ENCODE peak calls at places on chromosomes 12 and 14, in six cellular contexts. G is glutamatergic neuron, S is IMR-90, Q is fibroblast of mammary gland, C is left ventricle myocardium inferior, H is upper lobe of right lung. X is an unnamed sample.

GRCh38 chr12:87305481-87305880 is 723.7 kb downstream of the C12orf50 start:
- DNase-seq in G (no peak), S (peak; percentile 23), Q (no peak), C (no peak), H (no peak), X (no peak)

GRCh38 chr14:104298458-104298857 is 160.1 kb downstream of the KIF26A start:
- DNase-seq in G (no peak), S (no peak), Q (no peak), C (no peak), H (no peak), X (no peak)

GRCh38 chr12:18805516-18806248 is 67.8 kb downstream of the CAPZA3 start:
- DNase-seq in G (peak; percentile 31), S (no peak), Q (no peak), C (no peak), H (no peak), X (no peak)

GRCh38 chr12:41724216-41724615 is 420.5 kb downstream of the GXYLT1 start:
- DNase-seq in G (no peak), S (no peak), Q (no peak), C (no peak), H (no peak), X (no peak)

GRCh38 chr12:3515506-3515905 is 24.5 kb downstream of the PRMT8 start:
- DNase-seq in G (no peak), S (no peak), Q (no peak), C (no peak), H (no peak), X (no peak)

GRCh38 chr14:78700236-78700635 is 530.1 kb downstream of the NRXN3 start:
- DNase-seq in G (no peak), S (no peak), Q (no peak), C (no peak), H (no peak), X (no peak)

GRCh38 chr12:22668441-22668840 is 43.5 kb downstream of the ETNK1 start:
- DNase-seq in G (no peak), S (no peak), Q (no peak), C (no peak), H (no peak), X (no peak)

GRCh38 chr12:96883571-96883970 is 23.5 kb upstream of the NEDD1 start:
- DNase-seq in G (no peak), S (peak; percentile 61), Q (peak; percentile 11), C (no peak), H (no peak), X (no peak)

GRCh38 chr12:124694846-124695497 is 127.6 kb upstream of the NCOR2 start:
- DNase-seq in G (no peak), S (peak; percentile 91), Q (peak; percentile 89), C (peak; percentile 69), H (no peak), X (no peak)

GRCh38 chr14:38755036-38755435 is 348.0 kb downstream of the SEC23A start:
- DNase-seq in G (no peak), S (no peak), Q (no peak), C (no peak), H (no peak), X (no peak)

GRCh38 chr12:122064780-122065588 is 13.6 kb upstream of the MLXIP start:
- DNase-seq in G (peak; percentile 77), S (peak; percentile 86), Q (peak; percentile 94), C (peak; percentile 49), H (no peak), X (peak; percentile 26)

GRCh38 chr14:70893842-70894237 is 13.4 kb upstream of the PCNX1 start:
- DNase-seq in G (no peak), S (no peak), Q (no peak), C (no peak), H (no peak), X (no peak)

DNA sequence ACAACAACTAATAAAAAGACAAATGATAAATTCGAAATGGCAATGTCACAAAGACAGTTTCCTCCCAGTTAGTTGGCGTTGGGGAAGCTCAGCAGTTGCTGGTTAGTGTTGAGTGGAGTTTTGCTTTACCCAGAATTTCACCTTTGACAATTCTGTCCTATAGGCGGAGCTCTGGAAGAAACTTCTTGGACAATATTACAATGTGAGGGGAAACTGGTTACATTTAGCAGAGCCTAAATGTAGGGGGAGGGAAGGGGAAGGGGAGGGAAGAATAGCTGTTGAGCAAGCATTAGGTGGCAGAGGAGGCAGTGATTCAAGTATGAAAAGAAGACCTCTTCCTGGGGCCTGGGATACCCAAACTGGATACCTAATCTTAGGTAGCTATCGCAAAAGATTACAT is 51.4 kb downstream of the BDKRB1 start:
- DNase-seq in G (no peak), S (no peak), Q (no peak), C (no peak), H (no peak), X (no peak)
- TF ChIP-seq CTCF in G (no peak), S (no peak), Q (no peak), C (no peak), H (no peak), X (no peak)

DNA sequence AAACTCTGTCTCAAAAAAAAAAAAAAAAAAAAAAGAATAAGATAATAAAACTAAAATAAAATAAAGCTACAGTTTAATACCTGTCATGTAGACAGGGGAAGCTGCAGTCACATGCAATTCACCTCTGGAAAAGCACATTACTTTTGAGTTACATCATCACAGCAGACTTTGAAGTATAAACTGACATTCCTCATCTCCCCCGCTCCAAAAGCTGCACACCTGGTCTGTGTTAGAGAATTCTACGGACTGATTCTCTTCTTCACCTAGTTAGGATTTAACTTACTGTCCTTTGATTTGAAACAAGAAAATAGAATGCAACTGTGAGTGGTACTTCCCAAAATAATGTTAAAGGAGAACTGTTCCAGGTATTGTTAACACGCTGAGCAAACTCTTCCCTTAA is 25.1 kb downstream of the SPPL3 start:
- DNase-seq in G (no peak), S (no peak), Q (no peak), C (no peak), H (no peak), X (no peak)
- TF ChIP-seq CTCF in G (no peak), S (no peak), Q (no peak), C (no peak), H (no peak), X (no peak)

GRCh38 chr14:68927089-68927488 is 52.0 kb downstream of the ACTN1 start:
- DNase-seq in G (no peak), S (no peak), Q (no peak), C (no peak), H (no peak), X (no peak)

GRCh38 chr14:68925373-68925772 is 53.7 kb downstream of the ACTN1 start:
- DNase-seq in G (no peak), S (no peak), Q (no peak), C (no peak), H (no peak), X (no peak)

GRCh38 chr14:68924392-68925158 is 54.5 kb downstream of the ACTN1 start:
- DNase-seq in G (no peak), S (no peak), Q (no peak), C (peak; percentile 46), H (no peak), X (no peak)

GRCh38 chr14:68927956-68928675 is 51.0 kb downstream of the ACTN1 start:
- DNase-seq in G (no peak), S (no peak), Q (no peak), C (no peak), H (no peak), X (no peak)

GRCh38 chr14:68926236-68926635 is 52.9 kb downstream of the ACTN1 start:
- DNase-seq in G (no peak), S (no peak), Q (no peak), C (no peak), H (no peak), X (no peak)
- TF ChIP-seq CTCF in G (no peak), S (peak; percentile 44), Q (peak; percentile 51), C (peak; percentile 16), H (peak; percentile 10), X (no peak)

GRCh38 chr14:24315807-24316596 is 4.7 kb downstream of the LTB4R start:
- DNase-seq in G (peak; percentile 31), S (no peak), Q (peak; percentile 19), C (peak; percentile 55), H (peak; percentile 75), X (no peak)
- TF ChIP-seq CTCF in G (no peak), S (peak; percentile 9), Q (no peak), C (peak; percentile 57), H (peak; percentile 38), X (no peak)

X was measured in endothelial cell.